ENCODE peak calls at places on chromosome 5, in four cellular contexts. Z is nucleus accumbens; F is stimulated activated CD8-positive, alpha-beta memory T cell treated with anti-CD3 and anti-CD28 coated beads, Interleukin-4, amount 100 ng/mL, for 24 hours; U is Calu3. T is an unnamed sample.

GRCh38 chr5:76548525-76549229 is 74.5 kb downstream of the F2RL2 start:
- DNase-seq in F (no peak), Z (no peak), U (peak), T (no peak)

GRCh38 chr5:143244000-143244736 is 159.3 kb downstream of the NR3C1 start:
- DNase-seq in Z (no peak), F (no peak), U (peak), T (no peak)

GRCh38 chr5:68220260-68220659 is 4.7 kb downstream of the PIK3R1 start:
- DNase-seq in Z (no peak), U (no peak), F (no peak), T (no peak)

GRCh38 chr5:90807483-90807882 is 248.9 kb downstream of the ADGRV1 start:
- DNase-seq in U (no peak), Z (no peak), F (no peak), T (no peak)

GRCh38 chr5:41968153-41968723 is 43.2 kb downstream of the FBXO4 start:
- DNase-seq in U (no peak), F (no peak), Z (no peak), T (no peak)

GRCh38 chr5:6574537-6574936 is 58.3 kb downstream of the NSUN2 start:
- DNase-seq in U (no peak), F (no peak), Z (no peak), T (no peak)

GRCh38 chr5:73998496-73998895 is 372.5 kb downstream of the ARHGEF28 start:
- DNase-seq in U (no peak), Z (no peak), F (no peak), T (no peak)

GRCh38 chr5:176624142-176624541 is 6.2 kb downstream of the SNCB start:
- DNase-seq in U (no peak), F (no peak), Z (no peak), T (no peak)